ENCODE peak calls at places on chromosome 21, in nine cellular contexts. One of them, this sample, is unnamed.

GRCh38 chr21:40516336-40516735 is 330.6 kb downstream of the DSCAM start:
- DNase-seq in endothelial cell: peak
- DNase-seq in GM20000: no peak
- DNase-seq in Panc1: no peak
- DNase-seq in right lobe of liver: no peak
- DNase-seq in heart left ventricle: peak
- DNase-seq in brain microvascular endothelial cell: no peak
- DNase-seq in kidney epithelial cell: no peak
- DNase-seq in BJ: no peak
- DNase-seq in this sample: no peak

GRCh38 chr21:33640697-33641338 is 723 bp downstream of the CRYZL1 start:
- DNase-seq in BJ: no peak
- DNase-seq in heart left ventricle: no peak
- DNase-seq in right lobe of liver: no peak
- DNase-seq in endothelial cell: no peak
- DNase-seq in GM20000: peak
- DNase-seq in Panc1: no peak
- DNase-seq in kidney epithelial cell: no peak
- DNase-seq in brain microvascular endothelial cell: no peak
- DNase-seq in this sample: no peak

GRCh38 chr21:34933609-34934345 is 115.3 kb downstream of the RUNX1 start:
- DNase-seq in endothelial cell: no peak
- DNase-seq in right lobe of liver: no peak
- DNase-seq in Panc1: no peak
- DNase-seq in BJ: no peak
- DNase-seq in heart left ventricle: no peak
- DNase-seq in kidney epithelial cell: no peak
- DNase-seq in brain microvascular endothelial cell: no peak
- DNase-seq in GM20000: peak
- DNase-seq in this sample: no peak

GRCh38 chr21:46116189-46116845 is 18.4 kb downstream of the COL6A2 start:
- DNase-seq in brain microvascular endothelial cell: no peak
- DNase-seq in GM20000: no peak
- DNase-seq in BJ: no peak
- DNase-seq in Panc1: no peak
- DNase-seq in heart left ventricle: peak
- DNase-seq in endothelial cell: peak
- DNase-seq in kidney epithelial cell: no peak
- DNase-seq in right lobe of liver: peak
- DNase-seq in this sample: no peak

GRCh38 chr21:45515241-45516061 is 26.8 kb downstream of the SLC19A1 start:
- DNase-seq in BJ: no peak
- DNase-seq in kidney epithelial cell: no peak
- DNase-seq in right lobe of liver: peak
- DNase-seq in brain microvascular endothelial cell: no peak
- DNase-seq in GM20000: no peak
- DNase-seq in endothelial cell: no peak
- DNase-seq in Panc1: no peak
- DNase-seq in heart left ventricle: no peak
- DNase-seq in this sample: no peak

GRCh38 chr21:42360317-42360716 is 6.0 kb downstream of the TFF1 start:
- DNase-seq in BJ: no peak
- DNase-seq in Panc1: no peak
- DNase-seq in kidney epithelial cell: no peak
- DNase-seq in heart left ventricle: no peak
- DNase-seq in brain microvascular endothelial cell: no peak
- DNase-seq in GM20000: no peak
- DNase-seq in right lobe of liver: no peak
- DNase-seq in endothelial cell: no peak
- DNase-seq in this sample: no peak

GRCh38 chr21:29092102-29092959 is 18.9 kb upstream of the CCT8 start:
- DNase-seq in Panc1: no peak
- DNase-seq in endothelial cell: no peak
- DNase-seq in kidney epithelial cell: no peak
- DNase-seq in BJ: no peak
- DNase-seq in brain microvascular endothelial cell: peak
- DNase-seq in heart left ventricle: no peak
- DNase-seq in GM20000: no peak
- DNase-seq in right lobe of liver: peak
- DNase-seq in this sample: no peak

GRCh38 chr21:32184485-32184884 is 94.4 kb downstream of the MIS18A start:
- DNase-seq in BJ: no peak
- DNase-seq in GM20000: no peak
- DNase-seq in Panc1: no peak
- DNase-seq in right lobe of liver: no peak
- DNase-seq in heart left ventricle: no peak
- DNase-seq in endothelial cell: no peak
- DNase-seq in kidney epithelial cell: no peak
- DNase-seq in brain microvascular endothelial cell: no peak
- DNase-seq in this sample: no peak

GRCh38 chr21:32335601-32336575 is 37.2 kb downstream of the MRAP start:
- DNase-seq in kidney epithelial cell: no peak
- DNase-seq in Panc1: no peak
- DNase-seq in endothelial cell: no peak
- DNase-seq in heart left ventricle: no peak
- DNase-seq in BJ: no peak
- DNase-seq in brain microvascular endothelial cell: peak
- DNase-seq in right lobe of liver: peak
- DNase-seq in GM20000: no peak
- DNase-seq in this sample: no peak

GRCh38 chr21:33412832-33413519 is 9.8 kb downstream of the IFNGR2 start:
- DNase-seq in brain microvascular endothelial cell: no peak
- DNase-seq in BJ: no peak
- DNase-seq in right lobe of liver: peak
- DNase-seq in endothelial cell: no peak
- DNase-seq in heart left ventricle: no peak
- DNase-seq in Panc1: no peak
- DNase-seq in kidney epithelial cell: no peak
- DNase-seq in GM20000: peak
- DNase-seq in this sample: no peak

GRCh38 chr21:29334717-29335428 is 36.2 kb downstream of the BACH1 start:
- DNase-seq in BJ: no peak
- DNase-seq in Panc1: no peak
- DNase-seq in GM20000: no peak
- DNase-seq in kidney epithelial cell: no peak
- DNase-seq in heart left ventricle: no peak
- DNase-seq in right lobe of liver: no peak
- DNase-seq in brain microvascular endothelial cell: peak
- DNase-seq in endothelial cell: no peak
- DNase-seq in this sample: peak

DNA sequence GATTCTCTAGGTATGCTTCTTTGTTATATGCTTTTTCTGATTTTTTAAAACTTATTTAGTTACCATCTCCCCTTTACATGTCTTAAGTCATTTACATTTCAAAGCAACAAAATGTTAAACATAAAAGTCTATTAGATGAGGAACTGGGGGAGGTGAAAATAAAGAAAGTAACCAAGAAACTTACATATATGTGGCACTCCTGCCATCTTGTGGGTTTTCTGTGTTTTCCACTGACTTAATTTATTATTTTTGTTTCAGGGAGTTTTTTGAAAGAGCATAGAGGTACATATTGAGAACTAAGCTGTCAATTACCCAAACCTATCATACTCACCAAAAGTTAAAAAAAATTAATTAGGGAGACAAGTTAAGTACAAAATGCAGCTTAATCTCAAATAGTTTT is 1531.1 kb downstream of the MRPL39 start:
- DNase-seq in GM20000: no peak
- DNase-seq in brain microvascular endothelial cell: no peak
- DNase-seq in heart left ventricle: no peak
- DNase-seq in BJ: no peak
- DNase-seq in kidney epithelial cell: no peak
- DNase-seq in Panc1: no peak
- DNase-seq in right lobe of liver: no peak
- DNase-seq in endothelial cell: no peak
- DNase-seq in this sample: peak
- TF ChIP-seq CTCF in GM20000: no peak
- TF ChIP-seq CTCF in brain microvascular endothelial cell: no peak
- TF ChIP-seq CTCF in heart left ventricle: no peak
- TF ChIP-seq CTCF in BJ: no peak
- TF ChIP-seq CTCF in kidney epithelial cell: no peak
- TF ChIP-seq CTCF in Panc1: no peak
- TF ChIP-seq CTCF in right lobe of liver: no peak
- TF ChIP-seq CTCF in endothelial cell: no peak
- TF ChIP-seq CTCF in this sample: no peak

GRCh38 chr21:18384771-18385170 is 18.8 kb downstream of the TMPRSS15 start:
- DNase-seq in kidney epithelial cell: no peak
- DNase-seq in right lobe of liver: no peak
- DNase-seq in BJ: no peak
- DNase-seq in brain microvascular endothelial cell: no peak
- DNase-seq in endothelial cell: no peak
- DNase-seq in heart left ventricle: no peak
- DNase-seq in Panc1: no peak
- DNase-seq in GM20000: no peak
- DNase-seq in this sample: peak

GRCh38 chr21:18382141-18382540 is 21.4 kb downstream of the TMPRSS15 start:
- DNase-seq in Panc1: no peak
- DNase-seq in brain microvascular endothelial cell: no peak
- DNase-seq in kidney epithelial cell: no peak
- DNase-seq in BJ: no peak
- DNase-seq in heart left ventricle: no peak
- DNase-seq in GM20000: no peak
- DNase-seq in endothelial cell: no peak
- DNase-seq in right lobe of liver: no peak
- DNase-seq in this sample: no peak

DNA sequence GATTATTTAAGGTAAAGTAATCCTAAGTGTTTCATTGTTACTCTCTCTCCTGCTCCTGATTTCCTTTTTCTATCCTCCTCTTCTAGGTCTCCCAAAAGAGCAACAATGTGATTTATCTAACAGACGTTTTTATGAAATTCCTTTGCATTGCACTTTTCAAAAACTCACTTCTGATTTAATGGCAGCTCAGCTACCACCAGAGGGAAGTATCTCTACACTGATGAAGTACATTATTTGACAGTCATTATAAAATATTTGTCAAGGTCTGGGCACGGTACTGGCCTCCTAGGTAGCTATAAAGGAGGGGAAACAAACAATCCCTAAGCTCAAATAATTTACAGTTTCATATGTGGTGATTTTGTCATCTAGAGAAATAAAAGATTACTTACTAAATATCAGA is 15.6 kb downstream of the TMPRSS15 start:
- DNase-seq in heart left ventricle: no peak
- DNase-seq in BJ: no peak
- DNase-seq in brain microvascular endothelial cell: no peak
- DNase-seq in endothelial cell: no peak
- DNase-seq in Panc1: no peak
- DNase-seq in kidney epithelial cell: no peak
- DNase-seq in GM20000: no peak
- DNase-seq in right lobe of liver: no peak
- DNase-seq in this sample: no peak
- TF ChIP-seq CTCF in heart left ventricle: no peak
- TF ChIP-seq CTCF in BJ: no peak
- TF ChIP-seq CTCF in brain microvascular endothelial cell: peak
- TF ChIP-seq CTCF in endothelial cell: no peak
- TF ChIP-seq CTCF in Panc1: no peak
- TF ChIP-seq CTCF in kidney epithelial cell: no peak
- TF ChIP-seq CTCF in GM20000: no peak
- TF ChIP-seq CTCF in right lobe of liver: no peak
- TF ChIP-seq CTCF in this sample: no peak

GRCh38 chr21:26766826-26767325 is 78.3 kb downstream of the ADAMTS1 start:
- DNase-seq in right lobe of liver: no peak
- DNase-seq in endothelial cell: no peak
- DNase-seq in GM20000: no peak
- DNase-seq in brain microvascular endothelial cell: no peak
- DNase-seq in BJ: no peak
- DNase-seq in kidney epithelial cell: no peak
- DNase-seq in heart left ventricle: no peak
- DNase-seq in Panc1: no peak
- DNase-seq in this sample: no peak

GRCh38 chr21:26773058-26773457 is 72.2 kb downstream of the ADAMTS1 start:
- DNase-seq in kidney epithelial cell: no peak
- DNase-seq in BJ: no peak
- DNase-seq in GM20000: no peak
- DNase-seq in endothelial cell: no peak
- DNase-seq in Panc1: no peak
- DNase-seq in brain microvascular endothelial cell: no peak
- DNase-seq in heart left ventricle: no peak
- DNase-seq in right lobe of liver: no peak
- DNase-seq in this sample: no peak

DNA sequence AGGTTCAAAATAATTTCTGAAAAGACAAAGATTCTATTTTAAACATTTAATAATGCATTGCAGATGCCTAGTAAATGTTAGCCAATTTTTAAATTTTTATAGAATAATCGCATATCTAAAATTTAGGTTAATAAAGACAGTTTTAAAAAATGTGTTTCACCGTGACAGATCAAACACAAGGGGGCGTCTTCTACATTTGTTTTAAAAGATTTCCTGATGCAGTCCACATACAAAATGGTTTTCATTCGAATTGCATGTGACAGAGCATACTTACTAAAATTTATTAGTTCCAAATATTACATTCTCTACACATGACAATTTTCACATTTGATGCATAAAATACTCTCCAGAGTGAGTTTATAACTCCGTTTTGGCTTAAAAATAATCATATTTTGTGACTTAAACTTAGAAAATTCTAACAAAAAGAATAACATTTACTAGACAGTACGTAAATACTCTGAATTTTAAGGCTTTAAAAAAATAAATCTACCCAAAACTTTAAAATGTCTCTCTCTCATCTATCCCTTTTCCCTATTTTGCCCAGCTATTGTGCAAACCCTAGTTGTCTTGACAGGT is 75.5 kb downstream of the ADAMTS1 start:
- DNase-seq in BJ: no peak
- DNase-seq in kidney epithelial cell: no peak
- DNase-seq in Panc1: no peak
- DNase-seq in endothelial cell: peak
- DNase-seq in GM20000: no peak
- DNase-seq in heart left ventricle: no peak
- DNase-seq in brain microvascular endothelial cell: peak
- DNase-seq in right lobe of liver: no peak
- DNase-seq in this sample: peak
- TF ChIP-seq CTCF in BJ: peak
- TF ChIP-seq CTCF in kidney epithelial cell: peak
- TF ChIP-seq CTCF in Panc1: peak
- TF ChIP-seq CTCF in endothelial cell: peak
- TF ChIP-seq CTCF in GM20000: no peak
- TF ChIP-seq CTCF in heart left ventricle: peak
- TF ChIP-seq CTCF in brain microvascular endothelial cell: peak
- TF ChIP-seq CTCF in right lobe of liver: peak
- TF ChIP-seq CTCF in this sample: peak

DNA sequence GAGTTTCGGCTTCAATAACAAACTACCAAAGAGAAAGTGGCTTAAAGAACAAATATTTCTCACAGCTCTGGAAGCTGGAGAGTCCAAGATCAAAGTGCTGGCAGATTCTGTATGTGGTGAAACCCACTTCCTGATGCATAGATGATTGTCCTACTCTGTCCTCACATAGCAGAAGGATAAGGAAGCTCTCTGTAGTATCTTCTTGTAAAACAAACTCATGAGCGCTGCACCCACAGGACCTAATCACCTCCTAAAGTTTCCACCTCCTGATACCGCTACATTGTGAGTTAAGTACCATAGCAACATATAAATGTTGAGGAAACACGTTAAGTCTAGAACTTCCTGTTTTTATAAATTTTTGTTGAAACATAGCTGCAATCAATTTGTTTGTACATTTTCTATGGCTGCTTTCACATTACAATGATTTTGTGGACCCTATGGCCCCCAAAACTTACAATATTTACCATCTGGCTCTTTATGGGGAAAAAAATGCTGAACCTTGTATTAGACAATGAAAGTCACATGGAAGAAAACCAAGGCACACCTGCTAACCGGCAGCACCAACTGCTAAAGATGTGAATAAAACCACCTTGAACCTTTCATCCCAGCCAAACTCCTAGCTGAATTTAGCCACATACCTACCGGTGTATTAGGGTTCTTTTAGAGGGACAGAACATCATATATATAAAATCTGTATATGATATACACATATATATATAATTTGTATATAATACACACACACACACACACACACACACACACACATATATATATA is 1423.4 kb downstream of the NCAM2 start:
- DNase-seq in brain microvascular endothelial cell: no peak
- DNase-seq in endothelial cell: no peak
- DNase-seq in right lobe of liver: no peak
- DNase-seq in BJ: no peak
- DNase-seq in Panc1: no peak
- DNase-seq in heart left ventricle: no peak
- DNase-seq in kidney epithelial cell: no peak
- DNase-seq in GM20000: no peak
- DNase-seq in this sample: no peak
- TF ChIP-seq CTCF in brain microvascular endothelial cell: no peak
- TF ChIP-seq CTCF in endothelial cell: no peak
- TF ChIP-seq CTCF in right lobe of liver: no peak
- TF ChIP-seq CTCF in BJ: no peak
- TF ChIP-seq CTCF in Panc1: no peak
- TF ChIP-seq CTCF in heart left ventricle: no peak
- TF ChIP-seq CTCF in kidney epithelial cell: no peak
- TF ChIP-seq CTCF in GM20000: no peak
- TF ChIP-seq CTCF in this sample: no peak

This sample was measured in astrocyte of the cerebellum.